ENCODE peak calls at places on chromosomes 11 and 22, in eight cellular contexts. X is SK-N-SH, P is HCT116, T is lung, Y is uterus, S is foreskin fibroblast, L is cardiac fibroblast, N is mammary epithelial cell. C is an unnamed sample.

GRCh38 chr22:45240810-45241631 is at the start of gene KIAA0930:
- DNase-seq in T (peak; percentile 85), X (peak; percentile 100), Y (peak; percentile 84), L (peak; percentile 69), N (peak; percentile 41), S (peak; percentile 49), P (peak; percentile 54), C (peak; percentile 20)

GRCh38 chr11:36391062-36391461 is 95.0 kb downstream of the PRR5L start:
- DNase-seq in T (no peak), N (no peak), S (no peak), Y (no peak), L (no peak), X (no peak), P (no peak), C (no peak)

GRCh38 chr11:95977534-95978174 is 53.7 kb upstream of the MTMR2 start:
- DNase-seq in P (no peak), T (no peak), X (no peak), N (peak; percentile 71), L (peak; percentile 94), Y (no peak), S (peak; percentile 29), C (no peak)

GRCh38 chr22:45485271-45485670 is 17.4 kb upstream of the FBLN1 start:
- DNase-seq in L (no peak), Y (no peak), N (no peak), T (no peak), X (no peak), P (no peak), S (no peak), C (no peak)

GRCh38 chr22:31495343-31495742 is 993 bp upstream of the SFI1 start:
- DNase-seq in P (no peak), Y (no peak), L (no peak), N (no peak), T (no peak), X (no peak), S (no peak), C (no peak)

GRCh38 chr22:41092847-41093371 is 517 bp downstream of the EP300 start:
- DNase-seq in P (no peak), X (peak; percentile 21), T (peak; percentile 38), L (peak; percentile 48), S (peak; percentile 4), Y (no peak), N (peak; percentile 44), C (no peak)

GRCh38 chr11:29616611-29617010 is 400.2 kb downstream of the KCNA4 start:
- DNase-seq in L (peak; percentile 27), S (no peak), Y (no peak), P (no peak), X (no peak), T (no peak), N (peak; percentile 81), C (peak; percentile 53)

GRCh38 chr11:122983438-122984185 is 2.0 kb upstream of the BSX start:
- DNase-seq in L (no peak), N (no peak), P (no peak), Y (no peak), S (no peak), X (peak; percentile 89), T (no peak), C (no peak)

GRCh38 chr11:121455115-121455514 is 2.3 kb upstream of the SORL1-AS1 start:
- DNase-seq in N (no peak), T (no peak), P (no peak), X (no peak), Y (no peak), S (no peak), L (no peak), C (no peak)

GRCh38 chr11:121476379-121477032 is 23.7 kb upstream of the SORL1-AS1 start:
- DNase-seq in Y (no peak), S (no peak), P (no peak), X (no peak), N (peak; percentile 73), T (no peak), L (no peak), C (no peak)

GRCh38 chr11:82906931-82907330 is 5.4 kb downstream of the DDIAS start:
- DNase-seq in S (no peak), P (no peak), N (no peak), L (no peak), T (no peak), X (no peak), Y (no peak), C (no peak)

GRCh38 chr11:73162196-73162740 is 20.1 kb upstream of the FCHSD2 start:
- DNase-seq in Y (no peak), P (no peak), T (no peak), N (no peak), X (no peak), S (no peak), L (peak; percentile 9), C (no peak)

GRCh38 chr11:59574467-59574866 is 41.1 kb downstream of the OSBP start:
- DNase-seq in P (no peak), X (no peak), S (peak; percentile 60), Y (no peak), L (peak; percentile 19), T (no peak), N (peak; percentile 11), C (no peak)

GRCh38 chr22:19567383-19568009 is 43.3 kb upstream of the CLDN5 start:
- DNase-seq in Y (no peak), L (no peak), P (no peak), N (no peak), T (no peak), S (no peak), X (no peak), C (no peak)

DNA sequence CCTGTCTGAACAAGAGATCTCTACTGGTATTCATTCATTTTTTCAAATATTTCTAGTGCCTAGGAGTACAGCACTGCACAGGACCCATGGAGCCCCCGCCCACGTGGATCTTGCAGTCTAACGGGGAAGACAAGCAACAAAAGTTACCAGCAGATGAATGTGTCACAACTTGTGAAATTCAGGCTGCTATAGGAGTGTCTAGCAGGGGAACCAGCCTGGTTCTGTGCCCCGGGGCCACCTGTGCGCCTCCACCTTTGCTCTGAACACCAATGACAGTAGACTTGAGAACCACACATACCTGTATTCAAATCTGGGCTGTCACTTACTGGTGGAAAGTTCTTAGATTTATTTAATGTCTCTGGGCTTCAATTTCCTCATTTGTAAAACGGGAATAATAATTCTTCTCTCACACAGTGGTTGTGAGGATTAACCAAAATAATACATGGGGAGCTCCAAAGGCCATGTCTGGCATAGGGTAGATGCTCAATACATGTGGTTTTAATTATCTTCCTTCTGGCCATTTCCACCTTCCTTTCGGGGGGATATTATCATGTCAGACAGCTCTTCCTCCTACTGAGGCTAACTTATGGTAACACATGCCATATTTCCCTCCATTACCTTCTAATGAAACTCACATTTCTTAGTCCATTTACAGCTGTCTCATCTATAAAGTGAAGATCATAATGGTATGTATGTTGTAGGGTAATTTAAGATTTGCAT is 17.8 kb downstream of the POU2AF1 start:
- DNase-seq in T (no peak), P (no peak), Y (no peak), X (peak; percentile 53), N (peak; percentile 9), L (no peak), S (no peak), C (no peak)
- H3K4me3 ChIP-seq in T (no peak overlapping the region), P (no peak overlapping the region), Y (no peak overlapping the region), X (no peak overlapping the region), N (no peak overlapping the region), L (no peak overlapping the region), S (no peak overlapping the region), C (no peak overlapping the region)

GRCh38 chr11:114080219-114080618 is 20.7 kb downstream of the ZBTB16 start:
- DNase-seq in S (peak; percentile 42), Y (no peak), L (peak; percentile 78), T (no peak), N (no peak), P (no peak), X (no peak), C (peak; percentile 39)

GRCh38 chr11:114076974-114077373 is 17.5 kb downstream of the ZBTB16 start:
- DNase-seq in Y (no peak), L (no peak), S (no peak), N (no peak), T (no peak), P (no peak), X (peak; percentile 72), C (no peak)

GRCh38 chr11:114077482-114078305 is 18.2 kb downstream of the ZBTB16 start:
- DNase-seq in S (no peak), L (no peak), Y (no peak), N (no peak), X (no peak), T (no peak), P (no peak), C (no peak)

GRCh38 chr11:114079406-114080072 is 20.0 kb downstream of the ZBTB16 start:
- DNase-seq in X (no peak), Y (peak; percentile 55), L (peak; percentile 37), N (no peak), P (no peak), T (no peak), S (no peak), C (peak; percentile 76)

DNA sequence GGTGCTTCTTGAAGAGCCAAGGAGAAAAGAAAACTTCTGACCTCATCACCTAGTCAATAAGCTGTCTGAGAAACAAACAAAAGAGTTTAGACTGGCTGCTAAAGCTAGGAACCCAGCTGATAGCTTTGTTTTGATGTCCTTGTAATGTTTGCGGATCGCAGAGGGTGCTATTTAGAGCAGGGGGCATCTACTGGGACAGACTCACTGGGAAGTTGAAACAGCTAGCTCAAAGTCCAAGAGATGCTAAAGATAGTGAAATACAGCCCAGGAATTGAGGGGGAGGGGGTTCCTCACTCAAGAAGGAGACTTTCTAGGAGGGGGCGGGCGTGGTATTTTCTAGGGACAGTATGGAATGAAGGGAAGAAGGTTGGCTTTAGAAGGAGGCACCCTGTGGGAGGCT is 18.9 kb downstream of the ZBTB16 start:
- DNase-seq in P (no peak), L (no peak), N (no peak), X (no peak), Y (no peak), T (no peak), S (no peak), C (no peak)
- H3K4me3 ChIP-seq in P (no peak overlapping the region), L (no peak overlapping the region), N (no peak overlapping the region), X (no peak overlapping the region), Y (no peak overlapping the region), T (no peak overlapping the region), S (no peak overlapping the region), C (no peak overlapping the region)

GRCh38 chr22:37258810-37259472 is 14.9 kb upstream of the RAC2 start:
- DNase-seq in L (no peak), P (no peak), Y (no peak), S (no peak), N (no peak), T (no peak), X (no peak), C (no peak)
- H3K4me3 ChIP-seq in L (no peak overlapping the region), P (peak overlapping the region; percentile 35), Y (no peak overlapping the region), S (no peak overlapping the region), N (no peak overlapping the region), T (no peak overlapping the region), X (no peak overlapping the region), C (no peak overlapping the region)

GRCh38 chr22:38841211-38841610 is 2.6 kb downstream of the NPTXR start:
- DNase-seq in P (no peak), L (no peak), Y (no peak), N (no peak), S (no peak), X (no peak), T (no peak), C (no peak)
- H3K4me3 ChIP-seq in P (no peak overlapping the region), L (no peak overlapping the region), Y (no peak overlapping the region), N (no peak overlapping the region), S (no peak overlapping the region), X (no peak overlapping the region), T (no peak overlapping the region), C (no peak overlapping the region)

C was measured in astrocyte of the cerebellum.